ENCODE peak calls at places on chromosome 16, in nine cellular contexts. F is amygdala, B is aorta, P is hypothalamus, T is RWPE1, X is H7, Z is GM18507, K is NCI-H345, C is Kasumi-1. O is an unnamed sample.

GRCh38 chr16:2779151-2779920 is 2.3 kb upstream of the ELOB start:
- DNase-seq in B (no peak), P (no peak), X (peak; percentile 54), Z (no peak), T (no peak), K (no peak), C (no peak), F (no peak), O (no peak)

GRCh38 chr16:55540221-55540620 is 26.3 kb upstream of the CAPNS2 start:
- DNase-seq in C (no peak), Z (no peak), B (no peak), X (no peak), K (no peak), P (no peak), F (no peak), T (no peak), O (no peak)

GRCh38 chr16:3152022-3152272 is 17.1 kb downstream of the ZNF213 start:
- DNase-seq in B (peak; percentile 33), X (peak; percentile 52), F (no peak), C (peak; percentile 35), K (no peak), Z (no peak), P (no peak), T (no peak), O (no peak)

GRCh38 chr16:526181-527014 is 1.1 kb upstream of the CAPN15 start:
- DNase-seq in C (no peak), T (no peak), K (peak; percentile 26), B (no peak), Z (no peak), F (no peak), P (no peak), X (peak; percentile 88), O (peak; percentile 85)

GRCh38 chr16:19853973-19854876 is 30.4 kb downstream of the GPRC5B start:
- DNase-seq in P (no peak), C (no peak), B (no peak), Z (no peak), T (no peak), K (no peak), F (no peak), X (no peak), O (peak; percentile 74)

GRCh38 chr16:48182979-48183537 is 27.3 kb upstream of the ABCC12 start:
- DNase-seq in B (no peak), K (no peak), P (no peak), C (no peak), F (no peak), T (no peak), X (no peak), Z (no peak), O (no peak)

GRCh38 chr16:87058728-87059250 is 258.4 kb downstream of the C16orf95 start:
- DNase-seq in F (no peak), T (no peak), B (no peak), K (no peak), P (no peak), C (no peak), Z (no peak), X (peak; percentile 13), O (peak; percentile 44)

GRCh38 chr16:59400830-59401229 is 666.7 kb upstream of the GOT2 start:
- DNase-seq in C (no peak), P (no peak), X (no peak), K (no peak), B (no peak), Z (no peak), F (no peak), T (no peak), O (no peak)

GRCh38 chr16:31874354-31875111 is 926 bp downstream of the ZNF267 start:
- DNase-seq in F (no peak), Z (peak; percentile 29), P (no peak), T (peak; percentile 72), K (peak; percentile 8), B (no peak), X (no peak), C (peak; percentile 92), O (no peak)

GRCh38 chr16:70588565-70588964 is 57.8 kb upstream of the IL34 start:
- DNase-seq in X (no peak), Z (no peak), C (no peak), F (no peak), T (no peak), P (no peak), K (no peak), B (no peak), O (no peak)

GRCh38 chr16:14501331-14502255 is 128.5 kb downstream of the PARN start:
- DNase-seq in T (peak; percentile 89), K (peak; percentile 4), F (peak; percentile 62), B (peak; percentile 92), X (peak; percentile 47), P (peak; percentile 79), Z (no peak), C (no peak), O (peak; percentile 97)

GRCh38 chr16:87948119-87948545 is 3.1 kb upstream of the BANP start:
- DNase-seq in F (no peak), T (no peak), C (no peak), Z (no peak), B (no peak), P (no peak), X (no peak), K (no peak), O (no peak)

GRCh38 chr16:55257971-55258613 is 65.9 kb upstream of the IRX6 start:
- DNase-seq in X (peak; percentile 64), K (no peak), T (peak; percentile 48), F (no peak), Z (peak; percentile 9), C (peak; percentile 45), P (peak; percentile 3), B (peak; percentile 66), O (peak; percentile 76)

GRCh38 chr16:21097151-21097550 is 53.5 kb downstream of the DNAH3 start:
- DNase-seq in Z (no peak), K (no peak), T (no peak), B (no peak), P (no peak), C (no peak), F (no peak), X (no peak), O (peak; percentile 42)

GRCh38 chr16:80594756-80595155 is 54.0 kb downstream of the DYNLRB2 start:
- DNase-seq in X (no peak), T (no peak), B (no peak), C (no peak), P (no peak), Z (no peak), K (no peak), F (no peak), O (no peak)

GRCh38 chr16:7038475-7038874 is 294.2 kb upstream of the RBFOX1 start:
- DNase-seq in Z (no peak), P (no peak), C (no peak), B (no peak), K (no peak), F (no peak), T (no peak), X (no peak), O (peak; percentile 73)

GRCh38 chr16:56630134-56630533 is 2.3 kb upstream of the MT1M start:
- DNase-seq in T (no peak), B (no peak), X (no peak), K (no peak), F (no peak), P (no peak), Z (peak; percentile 30), C (no peak), O (no peak)

GRCh38 chr16:89298826-89299225 is 81.3 kb downstream of the ZNF778 start:
- DNase-seq in P (no peak), X (no peak), K (no peak), Z (no peak), T (no peak), C (peak; percentile 25), F (no peak), B (no peak), O (no peak)

GRCh38 chr16:87740441-87740840 is 25.3 kb downstream of the KLHDC4 start:
- DNase-seq in P (no peak), B (no peak), K (no peak), C (no peak), T (no peak), F (no peak), Z (no peak), X (no peak), O (no peak)

GRCh38 chr16:8751481-8752311 is 45.7 kb downstream of the TMEM186 start:
- DNase-seq in B (no peak), X (no peak), F (no peak), K (no peak), T (peak; percentile 87), P (no peak), C (no peak), Z (no peak), O (peak; percentile 76)

GRCh38 chr16:48537909-48538745 is 71.9 kb downstream of the N4BP1 start:
- DNase-seq in K (no peak), C (no peak), B (peak; percentile 80), X (peak; percentile 31), T (no peak), F (peak; percentile 26), Z (no peak), P (peak; percentile 48), O (no peak)

GRCh38 chr16:468072-468821 is 42.8 kb downstream of the RAB11FIP3 start:
- DNase-seq in K (no peak), B (no peak), P (peak; percentile 42), C (no peak), X (no peak), Z (no peak), T (no peak), F (peak; percentile 22), O (no peak)

GRCh38 chr16:1781758-1782407 is 488 bp downstream of the SPSB3 start:
- DNase-seq in K (no peak), C (no peak), F (no peak), X (peak; percentile 90), P (no peak), B (peak; percentile 64), Z (no peak), T (peak; percentile 39), O (no peak)

O was measured in islet precursor cell.